ENCODE peak calls at places on chromosomes 2 and 18, in four cellular contexts. F, Y, D and K are unnamed samples.
A peak's percentile ranks its signal among the peaks of the same experiment; 100 is the strongest.

GRCh38 chr2:204108301-204108700 is 171.7 kb downstream of the ICOS start:
- DNase-seq in F (peak; percentile 42), Y (no peak), D (peak; percentile 73), K (peak; percentile 62)

GRCh38 chr2:88265352-88265960 is 95.3 kb downstream of the THNSL2 start:
- DNase-seq in F (peak; percentile 55), Y (peak; percentile 40), D (no peak), K (no peak)

GRCh38 chr2:28263690-28264089 is 129.0 kb upstream of the FOSL2 start:
- DNase-seq in F (no peak), Y (no peak), D (no peak), K (no peak)

GRCh38 chr2:24435391-24436316 is 55.4 kb upstream of the NCOA1 start:
- DNase-seq in F (no peak), Y (no peak), D (peak; percentile 61), K (no peak)

GRCh38 chr2:19887508-19887907 is 14.3 kb downstream of the TTC32 start:
- DNase-seq in F (no peak), Y (no peak), D (peak; percentile 15), K (no peak)

GRCh38 chr2:46871976-46872381 is 43.6 kb downstream of the MCFD2 start:
- DNase-seq in F (peak; percentile 70), Y (no peak), D (no peak), K (no peak)

GRCh38 chr2:45839388-45840251 is 188.1 kb downstream of the PRKCE start:
- DNase-seq in F (no peak), Y (no peak), D (peak; percentile 63), K (peak; percentile 65)

GRCh38 chr2:10009811-10010781 is 33.3 kb upstream of the KLF11 start:
- DNase-seq in F (no peak), Y (no peak), D (peak; percentile 70), K (no peak)

GRCh38 chr2:12718662-12719399 is 2.1 kb downstream of the TRIB2 start:
- DNase-seq in F (peak; percentile 18), Y (no peak), D (peak; percentile 50), K (no peak)

GRCh38 chr2:86216577-86217555 is 17.6 kb downstream of the MRPL35 start:
- DNase-seq in F (peak; percentile 58), Y (no peak), D (no peak), K (no peak)

GRCh38 chr18:68426731-68427315 is 288.1 kb downstream of the TMX3 start:
- DNase-seq in F (no peak), Y (no peak), D (no peak), K (no peak)

GRCh38 chr2:54724150-54724559 is 693 bp downstream of the EML6 start:
- DNase-seq in F (no peak), Y (no peak), D (no peak), K (no peak)

GRCh38 chr2:117693651-117694050 is 120.8 kb upstream of the DDX18 start:
- DNase-seq in F (no peak), Y (no peak), D (no peak), K (no peak)

GRCh38 chr2:136116813-136117390 is 1.0 kb downstream of the CXCR4 start:
- DNase-seq in F (no peak), Y (no peak), D (peak; percentile 61), K (no peak)

GRCh38 chr2:181104512-181105121 is 124.2 kb downstream of the UBE2E3 start:
- DNase-seq in F (peak; percentile 25), Y (no peak), D (peak; percentile 20), K (peak; percentile 64)

GRCh38 chr18:68509902-68510301 is 205.0 kb downstream of the TMX3 start:
- DNase-seq in F (no peak), Y (no peak), D (peak; percentile 12), K (no peak)

GRCh38 chr18:59900222-59901128 is 679 bp downstream of the PMAIP1 start:
- DNase-seq in F (peak; percentile 59), Y (no peak), D (peak; percentile 68), K (peak; percentile 64)

GRCh38 chr18:33577688-33578370 is at the start of gene ASXL3:
- DNase-seq in F (no peak), Y (no peak), D (peak; percentile 91), K (no peak)

GRCh38 chr2:229270551-229271410 is at the start of gene PID1:
- DNase-seq in F (no peak), Y (no peak), D (peak; percentile 85), K (peak; percentile 50)

GRCh38 chr2:174341995-174342571 is 7.3 kb downstream of the SP9 start:
- DNase-seq in F (no peak), Y (no peak), D (peak; percentile 63), K (no peak)

GRCh38 chr2:224077773-224078507 is 38.9 kb upstream of the SERPINE2 start:
- DNase-seq in F (no peak), Y (no peak), D (no peak), K (no peak)

GRCh38 chr18:9104244-9104901 is 1.9 kb downstream of the NDUFV2 start:
- DNase-seq in F (peak; percentile 36), Y (no peak), D (no peak), K (no peak)

GRCh38 chr18:37231251-37231650 is 334.3 kb downstream of the CELF4 start:
- DNase-seq in F (no peak), Y (no peak), D (no peak), K (no peak)

GRCh38 chr18:30094556-30094955 is 948.0 kb downstream of the DSC3 start:
- DNase-seq in F (no peak), Y (no peak), D (no peak), K (no peak)

GRCh38 chr2:15874311-15874710 is 66.0 kb upstream of the MYCN start:
- DNase-seq in F (no peak), Y (no peak), D (no peak), K (no peak)

GRCh38 chr2:104890092-104890393 is 36.1 kb downstream of the POU3F3 start:
- DNase-seq in F (no peak), Y (no peak), D (no peak), K (no peak)

GRCh38 chr2:17878222-17879136 is at the start of gene KCNS3:
- DNase-seq in F (peak; percentile 55), Y (no peak), D (peak; percentile 90), K (peak; percentile 69)

GRCh38 chr18:28963481-28963880 is 786.6 kb upstream of the CDH2 start:
- DNase-seq in F (no peak), Y (no peak), D (no peak), K (no peak)

GRCh38 chr2:215888680-215889079 is 124.7 kb downstream of the MREG start:
- DNase-seq in F (no peak), Y (no peak), D (no peak), K (no peak)

GRCh38 chr2:169808211-169808610 is 9.5 kb downstream of the SSB start:
- DNase-seq in F (no peak), Y (no peak), D (no peak), K (no peak)

GRCh38 chr18:8400193-8400752 is 209.0 kb upstream of the RAB12 start:
- DNase-seq in F (no peak), Y (no peak), D (no peak), K (no peak)

GRCh38 chr2:241617431-241618154 is 19.4 kb downstream of the THAP4 start:
- DNase-seq in F (no peak), Y (peak; percentile 35), D (peak; percentile 45), K (peak; percentile 43)

GRCh38 chr18:37419272-37419671 is 146.3 kb downstream of the CELF4 start:
- DNase-seq in F (no peak), Y (no peak), D (no peak), K (no peak)

GRCh38 chr2:102520009-102520408 is 47.0 kb downstream of the SLC9A4 start:
- DNase-seq in F (peak; percentile 70), Y (no peak), D (peak; percentile 22), K (peak; percentile 71)

GRCh38 chr2:148875387-148876051 is 492 bp downstream of the KIF5C start:
- DNase-seq in F (no peak), Y (no peak), D (peak; percentile 68), K (no peak)

GRCh38 chr2:237260032-237260431 is 153.9 kb downstream of the COL6A3 start:
- DNase-seq in F (no peak), Y (no peak), D (no peak), K (no peak)

GRCh38 chr2:237262838-237263771 is 150.9 kb downstream of the COL6A3 start:
- DNase-seq in F (no peak), Y (no peak), D (no peak), K (no peak)

GRCh38 chr2:237269121-237269875 is 144.7 kb downstream of the COL6A3 start:
- DNase-seq in F (no peak), Y (no peak), D (no peak), K (no peak)

GRCh38 chr2:237268004-237268708 is 145.8 kb downstream of the COL6A3 start:
- DNase-seq in F (no peak), Y (no peak), D (no peak), K (no peak)

DNA sequence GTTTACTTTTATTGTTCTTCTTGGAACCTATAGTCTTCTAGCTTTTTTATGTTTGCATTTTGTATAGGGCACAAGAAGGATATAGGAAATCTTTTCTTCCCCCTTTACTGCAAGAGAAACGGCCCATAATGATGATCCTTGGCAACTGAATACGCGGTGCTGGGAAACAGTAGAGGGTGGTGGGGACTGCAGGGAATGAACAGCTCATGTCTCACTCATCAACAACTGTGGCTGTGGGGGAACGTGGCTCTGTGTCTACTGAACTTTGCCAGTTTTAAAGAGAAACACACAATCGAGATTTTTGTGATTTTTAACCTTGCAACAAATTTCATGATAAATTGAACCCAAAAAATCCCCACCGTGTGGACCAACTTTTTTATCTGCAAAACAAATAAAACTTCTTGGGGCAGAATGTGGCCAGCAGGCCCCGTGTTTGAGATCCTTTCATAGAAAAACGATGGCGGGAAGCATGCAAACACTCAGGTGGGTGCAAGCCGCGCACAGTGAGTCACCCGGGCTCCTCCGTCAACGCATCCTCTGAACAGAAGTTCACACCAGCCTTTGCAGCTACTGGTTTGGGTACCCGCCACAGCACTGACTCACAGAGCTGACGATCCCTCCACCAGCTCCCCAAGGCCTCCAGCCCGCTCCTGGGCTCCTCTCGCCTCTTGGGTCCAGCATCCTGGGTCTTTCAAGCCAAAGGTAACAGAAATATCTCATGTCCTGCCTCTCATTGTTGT is 149.3 kb downstream of the COL6A3 start:
- DNase-seq in F (no peak), Y (no peak), D (no peak), K (no peak)
- TF ChIP-seq JUND in F (no peak), Y (no peak), D (no peak), K (no peak)

DNA sequence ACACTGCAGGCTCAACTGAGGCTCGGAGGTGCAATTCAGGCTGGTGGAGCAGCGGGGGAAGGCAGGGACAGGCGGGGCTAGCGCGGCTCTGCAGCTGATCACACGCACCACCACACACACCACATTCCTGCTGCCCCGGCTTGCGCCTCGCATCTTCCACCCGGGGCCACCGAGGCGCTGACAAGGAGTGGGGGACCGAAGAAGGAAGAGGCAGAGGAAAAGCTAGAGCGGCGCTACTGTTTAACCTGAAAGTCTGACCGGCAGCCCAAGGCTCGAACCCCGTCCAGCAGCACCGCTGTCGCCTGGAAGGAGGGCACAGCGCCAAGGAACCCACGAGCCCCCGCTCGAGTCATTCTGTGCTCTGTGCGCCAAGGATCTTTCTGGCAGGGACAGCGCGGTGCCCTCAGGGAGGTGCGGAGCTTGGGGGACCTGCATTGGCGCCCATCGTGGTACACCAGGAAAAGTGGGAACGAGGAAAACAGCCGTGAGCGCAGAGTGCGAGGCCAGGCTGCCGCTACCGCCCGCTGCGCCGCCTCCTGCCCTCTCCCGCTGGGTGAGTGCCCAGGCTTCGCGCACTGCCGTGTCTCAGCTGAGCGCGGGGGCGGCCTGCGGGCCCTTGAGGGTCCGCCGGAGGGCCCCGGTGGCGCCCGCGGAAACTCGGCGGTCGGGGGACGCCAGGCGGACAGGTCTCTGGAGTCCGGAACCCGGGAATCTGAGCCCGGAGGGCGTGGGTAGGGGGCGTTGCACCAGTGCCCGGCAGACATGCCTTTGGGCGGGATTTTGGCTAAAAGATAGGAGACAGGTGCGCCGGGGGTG is 865 bp upstream of the KCNJ3 start:
- DNase-seq in F (no peak), Y (no peak), D (peak; percentile 65), K (peak; percentile 25)
- TF ChIP-seq JUND in F (no peak), Y (no peak), D (no peak), K (no peak)

GRCh38 chr2:98809878-98810587 is 79.1 kb upstream of the MGAT4A start:
- DNase-seq in F (no peak), Y (no peak), D (no peak), K (no peak)
- TF ChIP-seq JUND in F (no peak), Y (no peak), D (no peak), K (no peak)

GRCh38 chr2:26595146-26595545 is 46.0 kb downstream of the CIB4 start:
- DNase-seq in F (no peak), Y (no peak), D (no peak), K (no peak)
- TF ChIP-seq JUND in F (no peak), Y (no peak), D (no peak), K (no peak)